ENCODE peak calls at places on chromosomes 2 and 18, in six cellular contexts. N, B, L, Q, T and D are unnamed samples.
A peak's percentile ranks its signal among the peaks of the same experiment; 100 is the strongest.

GRCh38 chr2:10071176-10071575 is 9.0 kb downstream of the CYS1 start:
- DNase-seq in N (no peak), B (no peak), L (no peak), Q (no peak), T (no peak), D (no peak)

GRCh38 chr2:197883354-197884032 is 79.1 kb downstream of the PLCL1 start:
- DNase-seq in N (no peak), B (peak; percentile 78), L (no peak), Q (peak; percentile 37), T (no peak), D (no peak)

GRCh38 chr2:43345391-43345813 is 119.0 kb upstream of the ZFP36L2 start:
- DNase-seq in N (no peak), B (no peak), L (peak; percentile 69), Q (peak; percentile 33), T (no peak), D (no peak)

GRCh38 chr2:222946700-222947278 is 86.0 kb downstream of the ACSL3 start:
- DNase-seq in N (no peak), B (peak; percentile 40), L (no peak), Q (no peak), T (no peak), D (no peak)

GRCh38 chr18:46253498-46253897 is 149.3 kb downstream of the HAUS1 start:
- DNase-seq in N (no peak), B (peak; percentile 57), L (peak; percentile 26), Q (peak; percentile 39), T (no peak), D (no peak)

GRCh38 chr18:65753520-65753919 is 2.7 kb downstream of the CDH7 start:
- DNase-seq in N (no peak), B (no peak), L (no peak), Q (no peak), T (no peak), D (no peak)

GRCh38 chr18:10312316-10313015 is 142.0 kb upstream of the APCDD1 start:
- DNase-seq in N (no peak), B (no peak), L (no peak), Q (no peak), T (no peak), D (no peak)

GRCh38 chr2:65299246-65299645 is 71.6 kb downstream of the ACTR2 start:
- DNase-seq in N (no peak), B (peak; percentile 74), L (no peak), Q (peak; percentile 12), T (no peak), D (no peak)

GRCh38 chr2:101802329-101802728 is 104.8 kb downstream of the MAP4K4 start:
- DNase-seq in N (peak; percentile 64), B (no peak), L (no peak), Q (no peak), T (no peak), D (no peak)

GRCh38 chr2:216695401-216695821 is at the start of gene IGFBP5:
- DNase-seq in N (peak; percentile 81), B (peak; percentile 94), L (peak; percentile 89), Q (peak; percentile 96), T (peak; percentile 92), D (no peak)

GRCh38 chr2:52312488-52312887 is 1280.6 kb upstream of the NRXN1 start:
- DNase-seq in N (no peak), B (no peak), L (no peak), Q (no peak), T (no peak), D (no peak)

GRCh38 chr2:120525056-120526046 is 179.4 kb downstream of the INHBB start:
- DNase-seq in N (peak; percentile 57), B (no peak), L (no peak), Q (no peak), T (no peak), D (no peak)

DNA sequence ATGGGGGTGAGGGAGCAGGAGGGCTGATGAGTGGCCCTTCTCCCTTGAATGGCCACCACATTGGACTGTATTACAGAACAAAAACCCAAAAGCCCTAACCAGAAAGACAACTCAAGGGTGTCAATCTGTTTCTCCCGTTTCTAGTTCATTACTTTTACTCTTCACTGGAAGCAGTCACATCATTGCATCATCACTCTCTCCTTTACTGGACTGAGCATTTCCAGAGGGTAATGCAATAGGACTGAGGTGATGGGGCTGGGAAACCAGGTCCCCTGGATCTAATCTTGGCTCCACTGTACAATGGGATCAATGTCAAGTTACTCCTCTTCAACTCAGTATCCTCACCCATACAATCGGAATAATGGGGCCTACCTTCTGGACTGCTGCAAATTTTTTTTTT is 56.1 kb downstream of the BCL2 start:
- DNase-seq in N (no peak), B (no peak), L (no peak), Q (no peak), T (no peak), D (no peak)
- H3K4me3 ChIP-seq in N (no peak overlapping the region), B (no peak overlapping the region), L (no peak overlapping the region), Q (peak overlapping the region; percentile 50), T (peak overlapping the region; percentile 36), D (no peak overlapping the region)

GRCh38 chr2:218780851-218781690 is 876 bp upstream of the CYP27A1 start:
- DNase-seq in N (no peak), B (no peak), L (no peak), Q (peak; percentile 24), T (no peak), D (no peak)

GRCh38 chr2:218783612-218784169 is 1.7 kb downstream of the CYP27A1 start:
- DNase-seq in N (no peak), B (no peak), L (no peak), Q (no peak), T (no peak), D (no peak)

GRCh38 chr2:218780026-218780425 is 1.9 kb upstream of the CYP27A1 start:
- DNase-seq in N (no peak), B (no peak), L (no peak), Q (no peak), T (no peak), D (no peak)

GRCh38 chr2:218781691-218782528 is at the start of gene CYP27A1:
- DNase-seq in N (peak; percentile 50), B (no peak), L (peak; percentile 51), Q (peak; percentile 72), T (peak; percentile 78), D (peak; percentile 54)

DNA sequence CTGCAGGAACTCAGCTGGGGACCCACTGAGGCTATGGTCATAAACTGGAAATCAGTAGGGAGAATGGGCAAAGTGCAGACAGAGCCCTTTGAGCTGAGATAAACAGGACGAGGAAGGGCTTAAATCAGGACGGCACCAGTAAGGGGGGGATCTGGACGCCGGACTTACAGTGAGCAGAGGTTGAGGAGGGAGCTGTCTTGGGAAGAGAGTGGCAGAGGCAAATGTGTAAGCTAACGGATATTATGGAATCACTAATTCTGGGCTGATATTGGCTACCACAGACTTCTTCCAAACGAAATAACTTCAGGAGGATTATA is 540 bp downstream of the CYP27A1 start:
- DNase-seq in N (peak; percentile 12), B (no peak), L (no peak), Q (peak; percentile 27), T (no peak), D (no peak)
- H3K4me3 ChIP-seq in N (peak overlapping the region; percentile 46), B (peak overlapping the region; percentile 44), L (peak overlapping the region; percentile 65), Q (peak overlapping the region; percentile 90), T (peak overlapping the region; percentile 89), D (no peak overlapping the region)

GRCh38 chr2:40512246-40512645 is 60.4 kb upstream of the SLC8A1 start:
- DNase-seq in N (no peak), B (no peak), L (no peak), Q (no peak), T (no peak), D (no peak)
- H3K4me3 ChIP-seq in N (no peak overlapping the region), B (no peak overlapping the region), L (peak overlapping the region; percentile 47), Q (peak overlapping the region; percentile 76), T (peak overlapping the region; percentile 68), D (no peak overlapping the region)

DNA sequence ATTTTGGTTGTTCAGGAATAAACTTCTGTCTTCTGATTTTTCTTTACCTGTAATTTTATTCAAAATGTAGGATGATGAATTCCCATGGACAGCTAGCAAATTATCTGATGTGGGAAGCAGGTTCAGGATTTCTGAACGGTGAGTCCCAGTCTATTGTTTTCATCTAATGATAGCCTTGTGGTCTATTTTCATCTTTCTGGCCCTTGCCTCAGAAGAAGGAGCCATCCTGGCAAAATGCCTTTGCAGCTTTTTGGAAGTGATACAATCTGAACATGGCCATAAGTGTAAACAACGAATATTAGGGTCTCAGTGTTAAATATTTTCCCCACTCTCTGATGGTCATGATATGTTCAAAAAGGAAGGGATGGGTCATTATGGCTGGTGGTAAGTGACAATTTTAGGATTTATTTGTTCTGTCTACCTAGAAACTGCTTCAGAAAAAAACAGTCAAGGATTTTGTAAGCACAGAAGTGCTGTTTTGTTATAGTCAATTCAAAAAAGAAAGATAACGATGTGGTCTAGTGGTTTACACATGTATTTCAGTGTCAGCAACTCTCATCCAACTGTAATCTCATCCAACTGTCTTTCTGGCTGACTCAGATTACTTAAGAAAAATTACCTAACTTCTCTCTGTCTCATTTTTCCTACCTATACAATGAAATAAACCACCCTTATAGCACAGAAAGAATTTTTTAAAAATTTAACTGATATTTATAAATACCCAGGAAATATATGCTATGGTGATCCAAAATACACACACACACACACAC is 272.6 kb upstream of the ERBB4 start:
- DNase-seq in N (no peak), B (peak; percentile 73), L (no peak), Q (peak; percentile 11), T (no peak), D (no peak)
- H3K4me3 ChIP-seq in N (no peak overlapping the region), B (no peak overlapping the region), L (no peak overlapping the region), Q (no peak overlapping the region), T (no peak overlapping the region), D (no peak overlapping the region)

GRCh38 chr2:75021672-75022071 is 63.2 kb downstream of the POLE4 start:
- DNase-seq in N (no peak), B (peak; percentile 80), L (no peak), Q (peak; percentile 83), T (no peak), D (no peak)

GRCh38 chr2:75027886-75028285 is 69.4 kb downstream of the POLE4 start:
- DNase-seq in N (no peak), B (no peak), L (no peak), Q (no peak), T (no peak), D (no peak)

GRCh38 chr2:75025633-75026380 is 67.4 kb downstream of the POLE4 start:
- DNase-seq in N (no peak), B (peak; percentile 61), L (no peak), Q (no peak), T (no peak), D (no peak)

GRCh38 chr2:75022516-75022915 is 64.1 kb downstream of the POLE4 start:
- DNase-seq in N (no peak), B (peak; percentile 72), L (no peak), Q (peak; percentile 62), T (no peak), D (no peak)

GRCh38 chr2:75025216-75025615 is 66.8 kb downstream of the POLE4 start:
- DNase-seq in N (no peak), B (no peak), L (no peak), Q (no peak), T (no peak), D (no peak)
- H3K4me3 ChIP-seq in N (no peak overlapping the region), B (no peak overlapping the region), L (no peak overlapping the region), Q (no peak overlapping the region), T (no peak overlapping the region), D (no peak overlapping the region)

GRCh38 chr2:64228126-64228678 is 84.0 kb upstream of the PELI1 start:
- DNase-seq in N (peak; percentile 77), B (peak; percentile 53), L (peak; percentile 78), Q (peak; percentile 84), T (peak; percentile 83), D (no peak)
- H3K4me3 ChIP-seq in N (no peak overlapping the region), B (peak overlapping the region; percentile 36), L (peak overlapping the region; percentile 49), Q (peak overlapping the region; percentile 80), T (peak overlapping the region; percentile 70), D (peak overlapping the region; percentile 9)

DNA sequence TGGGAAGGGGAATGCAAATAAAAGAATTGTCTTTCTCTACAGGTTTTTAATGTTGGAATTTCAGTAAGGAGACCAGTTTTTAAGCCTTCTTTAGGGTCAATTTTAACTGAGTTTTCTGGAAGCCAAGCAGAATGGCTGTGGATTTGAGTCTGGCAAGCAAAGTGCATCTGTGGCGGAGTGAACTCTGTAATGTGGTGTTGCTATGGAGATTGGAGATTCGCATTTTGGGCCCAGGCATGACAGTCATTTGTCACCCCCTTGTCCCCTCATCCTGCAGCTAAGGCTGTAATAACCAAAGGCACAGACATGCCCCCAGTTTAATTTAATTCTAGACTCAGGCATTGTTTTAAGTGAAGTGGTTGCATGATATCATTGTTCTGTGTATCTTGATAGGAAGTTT is 30.5 kb downstream of the ARMC9 start:
- DNase-seq in N (no peak), B (no peak), L (no peak), Q (no peak), T (no peak), D (no peak)
- H3K4me3 ChIP-seq in N (no peak overlapping the region), B (no peak overlapping the region), L (no peak overlapping the region), Q (no peak overlapping the region), T (no peak overlapping the region), D (no peak overlapping the region)